ENCODE peak calls at places on chromosome 1, in four cellular contexts. V is EL; D is CD4-positive, alpha-beta T cell; R is anterior cingulate cortex. T is an unnamed sample.

GRCh38 chr1:185840880-185841279 is 106.7 kb downstream of the HMCN1 start:
- DNase-seq in V (no peak), D (no peak), R (no peak), T (no peak)

GRCh38 chr1:44559361-44559760 is 114.9 kb downstream of the TMEM53 start:
- DNase-seq in V (no peak), D (no peak), R (no peak), T (no peak)

GRCh38 chr1:197469620-197470210 is 201.7 kb downstream of the CRB1 start:
- DNase-seq in V (no peak), D (no peak), R (no peak), T (peak)

GRCh38 chr1:42279055-42279454 is 56.0 kb downstream of the FOXJ3 start:
- DNase-seq in V (no peak), D (no peak), R (no peak), T (no peak)

GRCh38 chr1:31348449-31348848 is 24.4 kb downstream of the FABP3 start:
- DNase-seq in V (no peak), D (no peak), R (no peak), T (no peak)

GRCh38 chr1:58858344-58858673 is 74.5 kb upstream of the JUN start:
- DNase-seq in V (no peak), D (no peak), R (no peak), T (no peak)

GRCh38 chr1:227766015-227766634 is 30.9 kb downstream of the SNAP47 start:
- DNase-seq in V (peak), D (peak), R (no peak), T (peak)

GRCh38 chr1:39106949-39107740 is 81.0 kb downstream of the NDUFS5 start:
- DNase-seq in V (no peak), D (no peak), R (no peak), T (no peak)

GRCh38 chr1:168243200-168243599 is 17.4 kb downstream of the SFT2D2 start:
- DNase-seq in V (no peak), D (no peak), R (no peak), T (no peak)

GRCh38 chr1:20409017-20409416 is 77.0 kb downstream of the CAMK2N1 start:
- DNase-seq in V (no peak), D (no peak), R (no peak), T (no peak)

GRCh38 chr1:8323706-8324105 is 5.8 kb downstream of the SLC45A1 start:
- DNase-seq in V (no peak), D (no peak), R (no peak), T (no peak)

GRCh38 chr1:67983867-67984266 is 66.6 kb downstream of the DIRAS3 start:
- DNase-seq in V (no peak), D (no peak), R (no peak), T (no peak)

GRCh38 chr1:190169311-190170067 is 308.2 kb downstream of the BRINP3 start:
- DNase-seq in V (peak), D (no peak), R (no peak), T (no peak)

GRCh38 chr1:15869413-15869812 is 21.9 kb downstream of the SPEN start:
- DNase-seq in V (no peak), D (no peak), R (no peak), T (no peak)

GRCh38 chr1:82979593-82980230 is 1019.2 kb downstream of the TTLL7 start:
- DNase-seq in V (no peak), D (no peak), R (no peak), T (no peak)

GRCh38 chr1:71047635-71048607 is at the start of gene PTGER3:
- DNase-seq in V (peak), D (no peak), R (no peak), T (peak)

GRCh38 chr1:150160964-150161626 is 11.4 kb downstream of the PLEKHO1 start:
- DNase-seq in V (peak), D (no peak), R (no peak), T (peak)

GRCh38 chr1:211642870-211643269 is 32.6 kb downstream of the NEK2 start:
- DNase-seq in V (no peak), D (no peak), R (no peak), T (no peak)

GRCh38 chr1:4006676-4007374 is 106.8 kb upstream of the C1orf174 start:
- DNase-seq in V (no peak), D (no peak), R (no peak), T (no peak)

GRCh38 chr1:161885013-161885412 is 118.9 kb downstream of the ATF6 start:
- DNase-seq in V (peak), D (no peak), R (no peak), T (no peak)

GRCh38 chr1:219812491-219813221 is 115.7 kb downstream of the SLC30A10 start:
- DNase-seq in V (peak), D (no peak), R (peak), T (peak)

GRCh38 chr1:116557323-116557878 is 13.4 kb downstream of the CD58 start:
- DNase-seq in V (no peak), D (no peak), R (no peak), T (no peak)

GRCh38 chr1:1901641-1902294 is 10.9 kb upstream of the GNB1 start:
- DNase-seq in V (no peak), D (no peak), R (no peak), T (no peak)

GRCh38 chr1:206498685-206499084 is 8.6 kb upstream of the RASSF5 start:
- DNase-seq in V (no peak), D (no peak), R (no peak), T (no peak)

GRCh38 chr1:184930232-184930631 is 44.1 kb downstream of the NIBAN1 start:
- DNase-seq in V (no peak), D (no peak), R (no peak), T (no peak)

GRCh38 chr1:50308883-50309282 is 114.4 kb downstream of the DMRTA2 start:
- DNase-seq in V (peak), D (no peak), R (no peak), T (peak)

GRCh38 chr1:161314201-161314981 is at the start of gene SDHC:
- DNase-seq in V (peak), D (peak), R (peak), T (peak)